ENCODE peak calls at places on chromosomes 5 and 9, in ten cellular contexts. Y is suprapubic skin, U is sigmoid colon, T is stomach, V is transverse colon, A is endothelial cell of umbilical vein, Z is HCT116, H is upper lobe of left lung, J is spleen, R is GM12878. K is an unnamed sample.

GRCh38 chr9:120697448-120697847 is 16.8 kb downstream of the MEGF9 start:
- DNase-seq in Y (no peak), U (no peak), T (no peak), V (no peak), A (no peak), Z (no peak), H (no peak), J (no peak), R (no peak), K (no peak)

GRCh38 chr9:93480728-93481324 is 27.4 kb upstream of the FAM120AOS start:
- DNase-seq in Y (no peak), U (no peak), T (no peak), V (no peak), A (no peak), Z (no peak), H (peak), J (no peak), R (no peak), K (no peak)

GRCh38 chr5:56587381-56588124 is 227.8 kb upstream of the MAP3K1 start:
- DNase-seq in Y (no peak), U (no peak), T (no peak), V (no peak), A (no peak), Z (no peak), H (no peak), J (no peak), R (no peak), K (no peak)

GRCh38 chr9:125521462-125522327 is 185.3 kb downstream of the MAPKAP1 start:
- DNase-seq in Y (no peak), U (no peak), T (no peak), V (no peak), A (peak), Z (peak), H (no peak), J (no peak), R (no peak), K (peak)

GRCh38 chr9:91896513-91897121 is 53.4 kb downstream of the ROR2 start:
- DNase-seq in Y (no peak), U (peak), T (peak), V (peak), A (no peak), Z (no peak), H (peak), J (peak), R (no peak), K (no peak)

GRCh38 chr9:16515879-16516289 is 354.6 kb downstream of the BNC2 start:
- DNase-seq in Y (no peak), U (no peak), T (no peak), V (no peak), A (peak), Z (no peak), H (no peak), J (no peak), R (no peak), K (no peak)

GRCh38 chr5:32153723-32154122 is 20.4 kb downstream of the GOLPH3 start:
- DNase-seq in Y (no peak), U (no peak), T (no peak), V (no peak), A (peak), Z (no peak), H (no peak), J (no peak), R (no peak), K (no peak)

GRCh38 chr9:23825143-23825531 is 903 bp downstream of the ELAVL2 start:
- DNase-seq in Y (no peak), U (no peak), T (no peak), V (no peak), A (no peak), Z (no peak), H (no peak), J (no peak), R (no peak), K (no peak)

GRCh38 chr5:145787996-145788395 is 47.1 kb downstream of the PRELID2 start:
- DNase-seq in Y (no peak), U (no peak), T (no peak), V (no peak), A (no peak), Z (no peak), H (no peak), J (no peak), R (no peak), K (no peak)

DNA sequence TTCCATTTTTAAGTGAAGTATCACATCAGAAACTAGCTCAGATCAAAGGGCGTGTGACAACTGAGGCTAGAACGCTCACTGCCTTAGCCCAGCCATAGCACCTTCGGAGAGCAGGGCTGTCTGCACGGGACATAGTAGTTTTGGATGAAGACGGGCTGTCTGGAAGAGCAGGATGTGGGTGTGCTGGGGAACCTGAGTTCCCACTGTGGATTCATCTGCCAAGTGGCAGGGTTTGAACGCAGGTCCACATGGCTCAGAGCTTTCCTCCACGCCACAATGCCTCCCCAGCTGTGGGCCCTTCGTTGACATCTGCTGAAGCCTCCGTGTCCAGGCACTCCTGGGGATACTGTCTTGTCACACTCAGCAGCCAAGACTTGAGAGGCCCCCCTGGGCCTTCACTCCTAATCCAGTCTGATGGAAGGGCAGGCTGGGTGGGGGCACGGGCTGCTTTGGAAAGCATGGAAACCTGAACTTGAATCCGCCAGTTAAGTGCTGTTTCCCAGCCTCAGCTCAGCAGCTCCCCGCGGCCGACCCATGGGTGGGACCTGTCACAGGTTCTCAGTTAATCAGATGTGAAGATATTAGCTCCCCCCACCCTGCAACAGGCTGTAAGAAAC is 228.1 kb downstream of the FANCC start:
- DNase-seq in Y (peak), U (peak), T (no peak), V (no peak), A (no peak), Z (no peak), H (no peak), J (peak), R (no peak), K (no peak)
- TF ChIP-seq POLR2AphosphoS5 in Y (no peak), U (no peak), T (no peak), V (no peak), A (no peak), Z (no peak), H (no peak), J (no peak), R (no peak), K (no peak)

GRCh38 chr9:34490760-34491159 is 32.0 kb downstream of the ENHO start:
- DNase-seq in Y (no peak), U (no peak), T (no peak), V (no peak), A (no peak), Z (no peak), H (no peak), J (no peak), R (no peak), K (no peak)
- H3K4me3 ChIP-seq in Y (no peak), U (no peak), T (no peak), V (no peak), A (no peak), Z (no peak), H (no peak), J (no peak), R (no peak), K (no peak)

GRCh38 chr9:4137234-4137633 is 162.6 kb downstream of the GLIS3 start:
- DNase-seq in Y (no peak), U (no peak), T (no peak), V (no peak), A (peak), Z (peak), H (no peak), J (no peak), R (no peak), K (no peak)
- TF ChIP-seq POLR2AphosphoS5 in Y (no peak), U (peak), T (no peak), V (no peak), A (peak), Z (peak), H (peak), J (no peak), R (no peak), K (no peak)

DNA sequence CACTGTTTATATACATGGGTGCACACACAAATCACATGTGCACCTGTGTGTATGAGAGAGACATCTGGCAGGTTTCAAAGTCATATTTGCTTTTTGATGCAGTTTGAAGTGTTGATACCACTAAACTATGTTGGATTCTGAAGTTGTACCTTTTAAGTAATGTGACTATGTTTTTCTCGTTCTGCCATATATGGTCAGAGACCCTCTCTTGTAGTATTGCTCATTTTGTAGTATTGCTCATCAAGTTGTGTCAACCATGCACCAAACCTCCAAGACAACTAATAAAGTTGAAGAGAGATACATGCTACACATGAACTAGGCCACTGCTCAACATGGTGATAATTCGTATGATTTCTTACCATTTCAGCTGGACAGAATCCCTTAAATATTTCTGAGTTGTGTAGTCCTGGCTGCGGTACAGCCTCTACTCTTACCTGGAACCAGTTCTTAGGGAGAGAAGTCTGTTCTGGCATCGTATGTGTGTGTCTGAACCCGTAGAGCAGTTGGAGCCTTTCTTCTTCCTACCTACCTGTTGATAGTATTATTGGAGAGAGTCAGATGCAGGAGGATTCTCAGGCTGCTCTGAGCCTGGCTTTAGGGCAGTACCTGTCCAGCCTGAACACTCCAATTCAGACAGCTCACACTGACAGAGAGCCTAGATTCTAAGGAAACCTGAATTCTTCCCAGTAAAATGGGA is 190.3 kb downstream of the CD180 start:
- DNase-seq in Y (no peak), U (no peak), T (no peak), V (no peak), A (no peak), Z (no peak), H (no peak), J (no peak), R (no peak), K (no peak)
- H3K4me3 ChIP-seq in Y (peak), U (no peak), T (peak), V (peak), A (peak), Z (no peak), H (peak), J (no peak), R (no peak), K (no peak)

GRCh38 chr9:127608104-127608966 is 3.7 kb upstream of the STXBP1 start:
- DNase-seq in Y (peak), U (peak), T (peak), V (peak), A (peak), Z (peak), H (peak), J (peak), R (no peak), K (peak)
- TF ChIP-seq POLR2AphosphoS5 in Y (no peak), U (peak), T (peak), V (no peak), A (no peak), Z (peak), H (no peak), J (peak), R (no peak), K (no peak)

GRCh38 chr5:172642046-172642409 is 965 bp downstream of the NEURL1B start:
- DNase-seq in Y (no peak), U (no peak), T (no peak), V (no peak), A (no peak), Z (no peak), H (no peak), J (no peak), R (no peak), K (no peak)

GRCh38 chr5:172640139-172640538 is 924 bp upstream of the NEURL1B start:
- DNase-seq in Y (no peak), U (no peak), T (no peak), V (no peak), A (no peak), Z (no peak), H (no peak), J (peak), R (no peak), K (no peak)

GRCh38 chr5:172641359-172642045 is 439 bp downstream of the NEURL1B start:
- DNase-seq in Y (no peak), U (peak), T (no peak), V (no peak), A (no peak), Z (no peak), H (peak), J (peak), R (no peak), K (no peak)

GRCh38 chr5:172642511-172642910 is 1.4 kb downstream of the NEURL1B start:
- DNase-seq in Y (no peak), U (no peak), T (no peak), V (no peak), A (no peak), Z (no peak), H (no peak), J (no peak), R (no peak), K (no peak)

DNA sequence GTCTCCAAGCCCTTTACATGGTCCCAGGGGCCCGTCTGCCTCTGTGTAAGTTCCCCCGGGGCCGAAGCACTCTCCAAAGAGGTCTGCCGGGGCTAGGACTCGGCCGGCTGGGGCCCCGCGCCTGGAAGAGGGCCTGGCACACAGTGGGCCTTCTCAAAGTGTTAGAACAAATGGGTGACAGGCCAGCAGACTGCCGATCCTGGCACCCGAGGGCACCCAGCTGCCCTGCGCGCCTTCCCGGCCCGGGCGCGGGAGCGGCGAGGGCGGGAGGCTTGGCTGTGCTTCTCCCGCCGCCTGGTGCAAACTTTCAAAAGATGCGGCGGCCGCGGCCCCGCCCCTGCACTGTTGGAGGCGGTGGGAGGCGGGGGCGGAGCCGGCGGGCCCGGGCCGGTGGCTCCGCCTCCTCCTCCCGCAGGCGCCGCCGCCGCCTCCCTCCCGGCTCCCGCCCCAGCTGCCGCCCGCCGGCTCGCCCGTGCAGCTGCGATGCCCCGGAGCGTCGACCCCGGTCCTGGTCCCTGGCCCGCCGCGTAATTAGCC is at the start of gene NEURL1B:
- DNase-seq in Y (peak), U (peak), T (peak), V (peak), A (peak), Z (peak), H (peak), J (peak), R (no peak), K (peak)
- H3K4me3 ChIP-seq in Y (peak), U (peak), T (peak), V (peak), A (peak), Z (peak), H (peak), J (peak), R (peak), K (peak)

GRCh38 chr9:73131376-73131775 is 20.3 kb upstream of the ANXA1 start:
- DNase-seq in Y (no peak), U (no peak), T (no peak), V (no peak), A (peak), Z (no peak), H (no peak), J (no peak), R (no peak), K (no peak)

GRCh38 chr9:73129941-73130695 is 21.5 kb upstream of the ANXA1 start:
- DNase-seq in Y (no peak), U (no peak), T (no peak), V (no peak), A (no peak), Z (no peak), H (no peak), J (no peak), R (no peak), K (no peak)

GRCh38 chr9:73133921-73134407 is 17.7 kb upstream of the ANXA1 start:
- DNase-seq in Y (peak), U (no peak), T (no peak), V (no peak), A (no peak), Z (no peak), H (no peak), J (no peak), R (peak), K (no peak)

GRCh38 chr9:73133042-73133651 is 18.5 kb upstream of the ANXA1 start:
- DNase-seq in Y (no peak), U (no peak), T (no peak), V (no peak), A (peak), Z (no peak), H (no peak), J (no peak), R (no peak), K (no peak)

GRCh38 chr9:73132034-73132776 is 19.5 kb upstream of the ANXA1 start:
- DNase-seq in Y (peak), U (peak), T (peak), V (peak), A (peak), Z (no peak), H (no peak), J (peak), R (peak), K (peak)
- TF ChIP-seq POLR2AphosphoS5 in Y (peak), U (peak), T (peak), V (peak), A (no peak), Z (peak), H (peak), J (peak), R (no peak), K (peak)

DNA sequence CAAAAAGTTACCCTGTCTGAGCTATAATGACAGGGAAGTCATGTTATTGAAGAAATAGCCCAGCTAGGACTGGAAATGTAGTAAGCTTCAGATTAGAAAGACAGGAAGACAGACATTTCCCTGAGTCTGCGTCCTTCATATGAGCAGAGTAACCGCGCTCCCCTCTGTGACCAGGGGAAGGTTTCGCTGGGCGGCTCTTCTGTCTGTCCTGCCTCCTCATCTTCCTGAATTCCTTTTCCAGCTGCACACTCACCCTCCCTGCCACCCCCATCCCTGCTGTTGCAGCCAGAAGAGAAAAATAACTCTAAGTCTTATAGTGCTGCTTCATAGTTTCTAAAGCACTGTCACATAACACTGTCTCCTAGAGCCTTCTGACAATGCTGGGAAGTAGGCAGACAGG is 8.6 kb downstream of the SPARC start:
- DNase-seq in Y (no peak), U (peak), T (no peak), V (no peak), A (peak), Z (no peak), H (no peak), J (no peak), R (no peak), K (no peak)
- H3K4me3 ChIP-seq in Y (no peak), U (no peak), T (no peak), V (no peak), A (no peak), Z (no peak), H (no peak), J (no peak), R (peak), K (no peak)

GRCh38 chr9:129900263-129901041 is 65.2 kb downstream of the USP20 start:
- DNase-seq in Y (no peak), U (no peak), T (no peak), V (no peak), A (no peak), Z (no peak), H (no peak), J (no peak), R (peak), K (no peak)
- TF ChIP-seq POLR2AphosphoS5 in Y (no peak), U (no peak), T (no peak), V (no peak), A (no peak), Z (no peak), H (no peak), J (no peak), R (peak), K (no peak)

DNA sequence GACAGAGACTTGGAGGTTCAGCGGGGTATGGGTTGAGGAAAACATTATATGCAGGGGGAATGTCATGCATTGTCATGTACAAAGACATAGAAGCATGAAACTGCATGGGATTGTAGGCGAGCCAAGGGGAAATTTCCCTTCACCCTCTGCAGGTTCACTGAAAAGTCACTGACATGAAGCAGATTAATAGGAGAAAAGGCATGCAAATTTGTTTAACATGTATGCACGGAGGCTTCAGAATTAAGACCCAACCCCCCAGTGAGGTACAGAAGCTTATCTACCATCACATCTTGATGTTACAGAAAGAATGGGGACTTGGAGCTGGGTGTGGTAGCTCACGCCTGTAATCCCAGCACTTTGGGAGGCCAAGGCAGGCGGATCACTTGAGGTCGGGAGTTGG is 18.5 kb downstream of the NIM1K start:
- DNase-seq in Y (no peak), U (no peak), T (no peak), V (no peak), A (no peak), Z (no peak), H (no peak), J (no peak), R (no peak), K (no peak)
- H3K4me3 ChIP-seq in Y (no peak), U (no peak), T (no peak), V (no peak), A (no peak), Z (no peak), H (no peak), J (no peak), R (no peak), K (no peak)